ENCODE peak calls at places on chromosomes 2 and 18, in four cellular contexts. R is kidney, B is psoas muscle, T is neural progenitor cell. N is an unnamed sample. For H3K4me1, the result is how much of the 10 kb centered on the place peaks cover.

GRCh38 chr2:239201884-239202283 is 198.9 kb downstream of the HDAC4 start:
- DNase-seq in T (no peak), B (no peak), R (peak), N (no peak)

GRCh38 chr2:175123254-175123653 is 44.7 kb downstream of the ATF2 start:
- DNase-seq in B (no peak), R (no peak), T (no peak), N (no peak)

GRCh38 chr2:239443666-239444567 is 43.1 kb upstream of the HDAC4 start:
- DNase-seq in T (no peak), B (no peak), R (peak), N (no peak)

GRCh38 chr2:8522682-8523081 is 159.2 kb upstream of the ID2 start:
- DNase-seq in B (no peak), T (no peak), R (no peak), N (no peak)

GRCh38 chr18:61832858-61833257 is 59.9 kb downstream of the RNF152 start:
- DNase-seq in R (no peak), B (no peak), T (no peak), N (no peak)

GRCh38 chr2:224594840-224595239 is 9.7 kb upstream of the CUL3 start:
- DNase-seq in R (no peak), T (no peak), B (no peak), N (no peak)

GRCh38 chr2:109030870-109031480 is 42.0 kb upstream of the EDAR start:
- DNase-seq in T (no peak), R (no peak), B (no peak), N (no peak)

GRCh38 chr2:194553969-194554368 is 1103.1 kb upstream of the SLC39A10 start:
- DNase-seq in T (no peak), R (no peak), B (no peak), N (no peak)

GRCh38 chr2:170368370-170368769 is 190.4 kb downstream of the MYO3B start:
- DNase-seq in T (no peak), R (no peak), B (no peak), N (no peak)

GRCh38 chr2:176178271-176178806 is 10.1 kb upstream of the HOXD1 start:
- DNase-seq in R (peak), T (peak), B (no peak), N (no peak)

GRCh38 chr2:202051499-202052161 is 18.0 kb downstream of the FZD7 start:
- DNase-seq in B (no peak), R (no peak), T (peak), N (no peak)

GRCh38 chr2:112813043-112813966 is 23.3 kb downstream of the IL1B start:
- DNase-seq in B (no peak), R (no peak), T (no peak), N (no peak)

GRCh38 chr2:43075054-43075593 is 151.3 kb downstream of the ZFP36L2 start:
- DNase-seq in B (peak), T (no peak), R (peak), N (no peak)

GRCh38 chr18:79395761-79396404 is at the start of gene NFATC1:
- DNase-seq in B (peak), T (peak), R (peak), N (peak)

GRCh38 chr18:73979742-73980141 is 167.9 kb downstream of the FBXO15 start:
- DNase-seq in R (no peak), T (no peak), B (no peak), N (no peak)

GRCh38 chr2:54336136-54336976 is 80.3 kb upstream of the TSPYL6 start:
- DNase-seq in B (no peak), T (no peak), R (no peak), N (no peak)

GRCh38 chr2:25073914-25074313 is 32.0 kb downstream of the EFR3B start:
- DNase-seq in B (no peak), T (no peak), R (no peak), N (no peak)

DNA sequence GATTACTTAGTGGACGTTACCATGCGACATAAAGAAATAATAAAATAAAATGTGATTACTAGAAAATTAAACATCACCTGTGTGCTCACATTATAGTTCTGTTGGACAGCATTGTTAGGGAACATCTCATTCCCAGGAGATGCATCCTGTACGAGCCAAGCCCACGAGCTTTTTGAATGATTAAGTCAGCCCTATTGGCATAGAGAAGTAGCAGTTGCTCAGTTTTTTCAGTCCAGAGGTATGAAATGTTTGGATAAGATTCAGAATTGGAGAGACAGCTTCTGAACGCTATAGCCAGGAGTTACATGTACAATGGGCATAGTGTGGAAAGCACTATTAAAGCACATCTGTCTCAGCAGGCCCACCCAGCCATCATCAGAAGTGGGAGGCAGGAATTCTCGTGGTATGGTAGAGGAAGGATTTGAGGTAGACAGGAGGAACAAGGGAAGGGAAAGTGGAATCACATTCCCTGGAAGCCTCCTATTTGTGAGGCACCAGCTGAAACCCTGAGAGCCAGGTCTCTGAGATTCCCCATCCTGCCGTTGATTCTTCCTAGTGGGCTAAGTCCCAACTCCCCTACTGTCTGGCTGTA is 8.6 kb downstream of the SPATS2L start:
- DNase-seq in R (no peak), T (no peak), B (no peak), N (no peak)
- H3K4me1 ChIP-seq in R (under half), T (under half), B (half or more), N (under half)

GRCh38 chr18:76453057-76453561 is 41.9 kb downstream of the ZNF516 start:
- DNase-seq in R (no peak), T (no peak), B (no peak), N (no peak)
- H3K27ac ChIP-seq in R (no peak), T (peak), B (peak), N (no peak)

DNA sequence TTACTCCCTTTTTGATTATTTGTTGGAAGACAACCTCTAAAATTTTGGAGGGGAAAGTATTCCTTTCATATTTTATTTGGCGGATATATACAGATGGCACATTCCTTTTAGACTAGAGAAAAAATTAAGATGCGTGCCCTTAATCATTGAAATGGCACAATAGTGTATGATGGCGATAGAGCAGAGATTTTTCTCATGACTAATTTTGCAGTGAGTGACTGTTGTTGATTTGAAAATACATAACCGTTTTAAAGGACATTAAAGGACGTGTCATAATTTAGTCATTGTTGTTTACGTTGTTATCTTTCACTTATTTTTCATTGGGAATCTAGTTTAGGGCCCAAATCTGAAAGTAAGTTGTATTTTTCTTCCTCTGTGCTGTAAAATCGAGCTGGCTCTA is 61.7 kb downstream of the CERS6 start:
- DNase-seq in T (no peak), B (no peak), R (no peak), N (no peak)
- H3K4me1 ChIP-seq in T (under half), B (under half), R (under half), N (under half)

GRCh38 chr2:11775384-11775783 is 29.0 kb downstream of the LPIN1 start:
- DNase-seq in R (no peak), B (no peak), T (no peak), N (no peak)
- H3K27ac ChIP-seq in R (no peak), B (peak), T (no peak), N (no peak)

GRCh38 chr2:101735166-101735533 is 37.6 kb downstream of the MAP4K4 start:
- DNase-seq in R (no peak), T (no peak), B (no peak), N (no peak)

GRCh38 chr2:101734511-101735165 is 37.1 kb downstream of the MAP4K4 start:
- DNase-seq in R (no peak), B (no peak), T (peak), N (no peak)

GRCh38 chr2:101732199-101732598 is 34.7 kb downstream of the MAP4K4 start:
- DNase-seq in R (no peak), B (no peak), T (no peak), N (no peak)

GRCh38 chr2:101732773-101733256 is 35.3 kb downstream of the MAP4K4 start:
- DNase-seq in R (no peak), T (no peak), B (no peak), N (no peak)

GRCh38 chr2:101733257-101733993 is 35.9 kb downstream of the MAP4K4 start:
- DNase-seq in T (no peak), B (peak), R (no peak), N (no peak)
- H3K4me1 ChIP-seq in T (under half), B (half or more), R (under half), N (under half)

N was measured in pancreas.